ENCODE peak calls at places on chromosomes 5 and 9, in four cellular contexts. One of them, this sample, is unnamed.

GRCh38 chr9:91809581-91810285 is 140.3 kb downstream of the ROR2 start:
- DNase-seq in activated T-cell treated with anti-CD3 and anti-CD28 coated beads, Interleukin-2, amount 50 U/mL, for 24 hours: no peak
- DNase-seq in progenitor cell of endocrine pancreas: no peak
- DNase-seq in NCI-H187 treated with DMSO at 0.1 percent for 48 hours: no peak
- DNase-seq in this sample: no peak

GRCh38 chr5:110040178-110040577 is 350.5 kb downstream of the MAN2A1 start:
- DNase-seq in activated T-cell treated with anti-CD3 and anti-CD28 coated beads, Interleukin-2, amount 50 U/mL, for 24 hours: no peak
- DNase-seq in progenitor cell of endocrine pancreas: no peak
- DNase-seq in NCI-H187 treated with DMSO at 0.1 percent for 48 hours: no peak
- DNase-seq in this sample: no peak

GRCh38 chr9:84187090-84187489 is 153.5 kb downstream of the SLC28A3 start:
- DNase-seq in activated T-cell treated with anti-CD3 and anti-CD28 coated beads, Interleukin-2, amount 50 U/mL, for 24 hours: no peak
- DNase-seq in progenitor cell of endocrine pancreas: no peak
- DNase-seq in NCI-H187 treated with DMSO at 0.1 percent for 48 hours: no peak
- DNase-seq in this sample: no peak

GRCh38 chr5:168712280-168712924 is 133.2 kb upstream of the PANK3 start:
- DNase-seq in activated T-cell treated with anti-CD3 and anti-CD28 coated beads, Interleukin-2, amount 50 U/mL, for 24 hours: no peak
- DNase-seq in progenitor cell of endocrine pancreas: no peak
- DNase-seq in NCI-H187 treated with DMSO at 0.1 percent for 48 hours: no peak
- DNase-seq in this sample: peak

GRCh38 chr9:74609671-74610416 is 112.7 kb downstream of the RORB start:
- DNase-seq in activated T-cell treated with anti-CD3 and anti-CD28 coated beads, Interleukin-2, amount 50 U/mL, for 24 hours: no peak
- DNase-seq in progenitor cell of endocrine pancreas: no peak
- DNase-seq in NCI-H187 treated with DMSO at 0.1 percent for 48 hours: no peak
- DNase-seq in this sample: no peak

GRCh38 chr5:82274343-82275266 is 3.5 kb downstream of the RPS23 start:
- DNase-seq in activated T-cell treated with anti-CD3 and anti-CD28 coated beads, Interleukin-2, amount 50 U/mL, for 24 hours: peak
- DNase-seq in progenitor cell of endocrine pancreas: no peak
- DNase-seq in NCI-H187 treated with DMSO at 0.1 percent for 48 hours: no peak
- DNase-seq in this sample: no peak

GRCh38 chr9:75892168-75892901 is 1.9 kb downstream of the PCSK5 start:
- DNase-seq in activated T-cell treated with anti-CD3 and anti-CD28 coated beads, Interleukin-2, amount 50 U/mL, for 24 hours: peak
- DNase-seq in progenitor cell of endocrine pancreas: peak
- DNase-seq in NCI-H187 treated with DMSO at 0.1 percent for 48 hours: no peak
- DNase-seq in this sample: peak

GRCh38 chr9:37329576-37329975 is 92.9 kb upstream of the GRHPR start:
- DNase-seq in activated T-cell treated with anti-CD3 and anti-CD28 coated beads, Interleukin-2, amount 50 U/mL, for 24 hours: no peak
- DNase-seq in progenitor cell of endocrine pancreas: no peak
- DNase-seq in NCI-H187 treated with DMSO at 0.1 percent for 48 hours: no peak
- DNase-seq in this sample: no peak

GRCh38 chr9:94920439-94920951 is 194.0 kb downstream of the AOPEP start:
- DNase-seq in activated T-cell treated with anti-CD3 and anti-CD28 coated beads, Interleukin-2, amount 50 U/mL, for 24 hours: no peak
- DNase-seq in progenitor cell of endocrine pancreas: no peak
- DNase-seq in NCI-H187 treated with DMSO at 0.1 percent for 48 hours: no peak
- DNase-seq in this sample: no peak

GRCh38 chr5:141557681-141558136 is 61.1 kb downstream of the DIAPH1 start:
- DNase-seq in activated T-cell treated with anti-CD3 and anti-CD28 coated beads, Interleukin-2, amount 50 U/mL, for 24 hours: peak
- DNase-seq in progenitor cell of endocrine pancreas: peak
- DNase-seq in NCI-H187 treated with DMSO at 0.1 percent for 48 hours: peak
- DNase-seq in this sample: peak

GRCh38 chr5:79241535-79241979 is 5.6 kb downstream of the JMY start:
- DNase-seq in activated T-cell treated with anti-CD3 and anti-CD28 coated beads, Interleukin-2, amount 50 U/mL, for 24 hours: no peak
- DNase-seq in progenitor cell of endocrine pancreas: no peak
- DNase-seq in NCI-H187 treated with DMSO at 0.1 percent for 48 hours: no peak
- DNase-seq in this sample: no peak

GRCh38 chr5:92674322-92674721 is 906.7 kb downstream of the NR2F1-AS1 start:
- DNase-seq in activated T-cell treated with anti-CD3 and anti-CD28 coated beads, Interleukin-2, amount 50 U/mL, for 24 hours: no peak
- DNase-seq in progenitor cell of endocrine pancreas: no peak
- DNase-seq in NCI-H187 treated with DMSO at 0.1 percent for 48 hours: no peak
- DNase-seq in this sample: no peak

GRCh38 chr5:73673161-73673591 is 47.2 kb downstream of the ARHGEF28 start:
- DNase-seq in activated T-cell treated with anti-CD3 and anti-CD28 coated beads, Interleukin-2, amount 50 U/mL, for 24 hours: no peak
- DNase-seq in progenitor cell of endocrine pancreas: no peak
- DNase-seq in NCI-H187 treated with DMSO at 0.1 percent for 48 hours: no peak
- DNase-seq in this sample: no peak

GRCh38 chr5:31954091-31954490 is 220.0 kb downstream of the GOLPH3 start:
- DNase-seq in activated T-cell treated with anti-CD3 and anti-CD28 coated beads, Interleukin-2, amount 50 U/mL, for 24 hours: no peak
- DNase-seq in progenitor cell of endocrine pancreas: no peak
- DNase-seq in NCI-H187 treated with DMSO at 0.1 percent for 48 hours: no peak
- DNase-seq in this sample: no peak

GRCh38 chr5:129905467-129906176 is 1.4 kb downstream of the CHSY3 start:
- DNase-seq in activated T-cell treated with anti-CD3 and anti-CD28 coated beads, Interleukin-2, amount 50 U/mL, for 24 hours: peak
- DNase-seq in progenitor cell of endocrine pancreas: peak
- DNase-seq in NCI-H187 treated with DMSO at 0.1 percent for 48 hours: no peak
- DNase-seq in this sample: no peak

GRCh38 chr9:129852575-129852974 is 17.3 kb downstream of the USP20 start:
- DNase-seq in activated T-cell treated with anti-CD3 and anti-CD28 coated beads, Interleukin-2, amount 50 U/mL, for 24 hours: no peak
- DNase-seq in progenitor cell of endocrine pancreas: no peak
- DNase-seq in NCI-H187 treated with DMSO at 0.1 percent for 48 hours: no peak
- DNase-seq in this sample: no peak

GRCh38 chr9:76297721-76298239 is 96.4 kb downstream of the RFK start:
- DNase-seq in activated T-cell treated with anti-CD3 and anti-CD28 coated beads, Interleukin-2, amount 50 U/mL, for 24 hours: no peak
- DNase-seq in progenitor cell of endocrine pancreas: no peak
- DNase-seq in NCI-H187 treated with DMSO at 0.1 percent for 48 hours: no peak
- DNase-seq in this sample: no peak

This sample was measured in type B pancreatic cell.